ENCODE peak calls at places on chromosomes 5 and 9, in six cellular contexts. S, L, K, V, X and A are unnamed samples.

GRCh38 chr5:15285901-15286583 is 213.9 kb upstream of the FBXL7 start:
- DNase-seq in S (no peak), L (no peak), K (no peak), V (no peak), X (peak), A (peak)

GRCh38 chr5:172853355-172853975 is 19.4 kb downstream of the ERGIC1 start:
- DNase-seq in S (no peak), L (no peak), K (no peak), V (no peak), X (no peak), A (no peak)

GRCh38 chr5:125402787-125403186 is 656.3 kb upstream of the ZNF608 start:
- DNase-seq in S (no peak), L (no peak), K (no peak), V (no peak), X (no peak), A (no peak)

GRCh38 chr5:172616730-172617129 is 24.3 kb upstream of the NEURL1B start:
- DNase-seq in S (no peak), L (peak), K (no peak), V (no peak), X (no peak), A (no peak)

GRCh38 chr5:163578652-163579051 is 73.2 kb downstream of the MAT2B start:
- DNase-seq in S (no peak), L (no peak), K (no peak), V (no peak), X (no peak), A (no peak)

GRCh38 chr5:38672059-38672791 is 115.8 kb upstream of the LIFR start:
- DNase-seq in S (no peak), L (no peak), K (no peak), V (no peak), X (no peak), A (no peak)

GRCh38 chr5:33229216-33229615 is 211.5 kb upstream of the TARS1 start:
- DNase-seq in S (no peak), L (no peak), K (no peak), V (no peak), X (no peak), A (no peak)

GRCh38 chr9:25724424-25724823 is 46.2 kb upstream of the TUSC1 start:
- DNase-seq in S (no peak), L (no peak), K (no peak), V (no peak), X (no peak), A (peak)

GRCh38 chr5:142000709-142001484 is 11.9 kb downstream of the GNPDA1 start:
- DNase-seq in S (peak), L (no peak), K (no peak), V (no peak), X (peak), A (no peak)

GRCh38 chr5:153896701-153897100 is 142.0 kb downstream of the FAM114A2 start:
- DNase-seq in S (no peak), L (no peak), K (no peak), V (no peak), X (no peak), A (no peak)

GRCh38 chr5:87394407-87394806 is 18.3 kb downstream of the CCNH start:
- DNase-seq in S (no peak), L (no peak), K (no peak), V (no peak), X (peak), A (peak)

GRCh38 chr5:170313344-170313743 is 15.8 kb upstream of the LCP2 start:
- DNase-seq in S (no peak), L (no peak), K (no peak), V (no peak), X (no peak), A (no peak)

GRCh38 chr5:119269061-119269579 is 86.7 kb upstream of the TNFAIP8 start:
- DNase-seq in S (peak), L (no peak), K (peak), V (no peak), X (peak), A (no peak)

GRCh38 chr9:113345693-113346092 is 3.6 kb upstream of the BSPRY start:
- DNase-seq in S (no peak), L (no peak), K (no peak), V (no peak), X (no peak), A (no peak)

GRCh38 chr5:13524931-13525330 is 419.6 kb downstream of the DNAH5 start:
- DNase-seq in S (no peak), L (no peak), K (no peak), V (no peak), X (no peak), A (no peak)

GRCh38 chr9:116337015-116337414 is 183.4 kb downstream of the PAPPA start:
- DNase-seq in S (no peak), L (no peak), K (no peak), V (no peak), X (no peak), A (peak)

GRCh38 chr9:4750021-4750673 is 9.1 kb upstream of the AK3 start:
- DNase-seq in S (peak), L (no peak), K (no peak), V (no peak), X (peak), A (no peak)

GRCh38 chr9:107866912-107867311 is 377.3 kb upstream of the KLF4 start:
- DNase-seq in S (no peak), L (no peak), K (no peak), V (no peak), X (no peak), A (peak)

GRCh38 chr9:111094433-111095421 is 56.5 kb upstream of the LPAR1 start:
- DNase-seq in S (no peak), L (peak), K (peak), V (no peak), X (no peak), A (peak)

GRCh38 chr5:7420506-7421280 is 24.8 kb downstream of the ADCY2 start:
- DNase-seq in S (peak), L (no peak), K (no peak), V (no peak), X (no peak), A (no peak)

GRCh38 chr5:7422719-7423118 is 26.8 kb downstream of the ADCY2 start:
- DNase-seq in S (no peak), L (no peak), K (no peak), V (no peak), X (no peak), A (no peak)

GRCh38 chr5:7426284-7426683 is 30.3 kb downstream of the ADCY2 start:
- DNase-seq in S (no peak), L (no peak), K (no peak), V (no peak), X (no peak), A (no peak)

GRCh38 chr5:7422262-7422661 is 26.3 kb downstream of the ADCY2 start:
- DNase-seq in S (peak), L (no peak), K (no peak), V (no peak), X (no peak), A (no peak)

DNA sequence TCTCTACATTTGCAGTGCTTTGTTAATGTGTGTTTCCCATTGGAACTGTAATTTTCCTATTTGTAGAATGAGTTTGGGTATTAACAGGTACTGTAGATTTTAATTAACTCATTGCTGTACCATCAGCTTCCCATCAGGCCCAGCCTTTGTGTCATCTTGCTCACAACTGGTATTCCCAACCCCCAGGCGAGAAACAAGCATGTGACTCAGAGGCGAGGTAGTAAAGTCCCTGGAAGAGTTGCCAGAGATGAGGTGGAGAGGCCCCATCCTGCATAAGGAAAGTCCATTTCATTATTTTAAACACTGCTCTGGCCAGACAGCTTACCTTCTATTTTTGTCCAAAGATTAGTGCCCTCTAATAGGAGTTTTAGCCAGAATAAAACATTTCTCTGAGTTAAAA is 29.9 kb downstream of the ADCY2 start:
- DNase-seq in S (no peak), L (no peak), K (no peak), V (no peak), X (no peak), A (no peak)
- TF ChIP-seq CTCF in S (no peak), L (no peak), K (no peak), V (no peak), X (no peak), A (no peak)

GRCh38 chr5:59760798-59761348 is 132.7 kb downstream of the PDE4D start:
- DNase-seq in S (no peak), L (no peak), K (no peak), V (no peak), X (peak), A (no peak)
- H3K4me3 ChIP-seq in S (no peak), L (no peak), K (no peak), V (no peak), X (no peak), A (no peak)

DNA sequence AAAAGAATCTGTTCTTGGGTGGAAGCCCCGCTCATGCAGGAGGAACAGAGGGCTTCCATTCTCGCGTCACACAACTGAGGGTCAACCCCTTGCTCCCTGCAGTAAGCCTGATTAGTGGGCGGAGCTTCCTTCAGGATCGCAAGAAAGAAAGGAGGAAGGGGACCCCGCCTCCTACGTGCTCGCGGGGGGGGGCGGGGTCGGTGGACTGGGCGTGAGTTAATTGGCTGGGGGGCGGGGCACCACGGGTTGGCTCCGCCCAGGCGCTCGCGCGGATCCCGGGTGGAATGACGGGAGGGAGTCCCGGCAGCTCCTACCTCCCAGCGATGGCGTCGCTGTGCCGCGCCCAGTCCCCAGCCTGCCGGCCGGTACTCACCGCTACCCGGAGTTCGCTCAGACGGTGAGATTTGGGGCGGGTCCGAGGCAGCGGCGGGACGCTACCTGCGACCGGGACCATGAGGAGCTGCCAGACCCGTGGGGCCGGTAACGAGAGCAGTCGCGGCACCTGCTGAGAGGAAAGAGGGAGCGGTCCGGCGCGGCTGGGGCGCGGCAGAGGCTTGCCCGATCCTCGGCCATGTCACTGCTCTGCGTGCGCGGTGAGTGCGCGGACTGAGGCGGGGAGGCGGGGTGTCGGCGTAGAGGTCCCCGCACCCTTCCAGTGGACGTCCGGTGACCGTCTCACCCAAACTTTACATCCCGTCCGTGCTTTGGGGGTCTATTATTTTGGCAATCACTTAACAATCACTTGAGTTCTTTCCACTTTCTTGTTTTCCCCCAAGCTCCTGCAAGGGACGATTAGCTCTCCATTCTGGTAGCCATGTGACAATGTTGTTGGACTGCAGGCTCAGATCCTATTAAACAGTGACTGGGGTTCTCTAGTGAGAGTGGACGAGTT is at the start of gene UNC13B:
- DNase-seq in S (peak), L (peak), K (peak), V (peak), X (peak), A (peak)
- TF ChIP-seq CTCF in S (peak), L (peak), K (peak), V (peak), X (no peak), A (peak)

GRCh38 chr9:127714916-127715442 is 484 bp downstream of the PTRH1 start:
- DNase-seq in S (peak), L (no peak), K (peak), V (no peak), X (no peak), A (no peak)

GRCh38 chr9:127714020-127714835 is 1.2 kb downstream of the PTRH1 start:
- DNase-seq in S (no peak), L (no peak), K (no peak), V (no peak), X (no peak), A (no peak)

GRCh38 chr9:127715443-127716337 is at the start of the genes PTRH1 and TTC16:
- DNase-seq in S (peak), L (peak), K (peak), V (peak), X (peak), A (peak)

GRCh38 chr9:127717766-127718165 is 1.9 kb downstream of the TTC16 start:
- DNase-seq in S (no peak), L (no peak), K (no peak), V (no peak), X (no peak), A (no peak)

GRCh38 chr9:127716412-127716811 is 533 bp downstream of the TTC16 start:
- DNase-seq in S (no peak), L (no peak), K (no peak), V (no peak), X (no peak), A (no peak)
- H3K4me3 ChIP-seq in S (no peak), L (peak), K (peak), V (peak), X (no peak), A (no peak)

GRCh38 chr9:12813960-12814876 is 39.4 kb downstream of the LURAP1L start:
- DNase-seq in S (no peak), L (peak), K (peak), V (no peak), X (peak), A (peak)
- TF ChIP-seq CTCF in S (no peak), L (peak), K (peak), V (no peak), X (peak), A (peak)

DNA sequence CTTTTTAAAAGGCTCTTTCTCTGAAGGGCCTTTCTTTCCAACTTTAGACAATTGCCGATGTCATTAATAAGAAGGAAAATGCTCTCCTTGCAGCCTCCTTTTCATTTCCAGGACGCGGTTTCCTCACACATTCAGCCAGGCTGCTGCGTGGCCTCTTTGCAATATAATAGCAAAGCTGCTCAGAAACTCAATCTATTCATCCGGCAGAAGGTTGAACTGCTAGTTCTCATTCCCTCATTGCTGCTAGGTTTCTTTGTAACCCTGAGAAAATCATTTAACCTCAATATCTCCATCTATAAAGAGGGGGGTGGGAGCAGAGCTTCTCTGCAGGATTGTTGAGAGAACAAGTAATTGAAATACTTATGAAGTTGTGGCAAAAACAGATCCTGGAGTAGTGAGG is 63.4 kb downstream of the NUDT12 start:
- DNase-seq in S (peak), L (no peak), K (no peak), V (no peak), X (no peak), A (no peak)
- H3K4me3 ChIP-seq in S (no peak), L (peak), K (no peak), V (no peak), X (no peak), A (no peak)

GRCh38 chr5:136802382-136802781 is 437.0 kb upstream of the TRPC7 start:
- DNase-seq in S (peak), L (no peak), K (no peak), V (no peak), X (peak), A (no peak)
- TF ChIP-seq CTCF in S (peak), L (peak), K (no peak), V (peak), X (no peak), A (peak)